ENCODE peak calls at places on chromosome 15, in ten cellular contexts. One of them, this sample, is unnamed.

GRCh38 chr15:44501768-44502366 is 35.1 kb upstream of the EIF3J start:
- DNase-seq in NCI-H510A treated with DMSO at 0.1 percent for 48 hours: peak; percentile 14
- DNase-seq in astrocyte of the spinal cord: peak; percentile 68
- DNase-seq in iPS-NIHi11: peak; percentile 23
- DNase-seq in WTC11: no peak
- DNase-seq in mucosa of gallbladder: no peak
- DNase-seq in stimulated activated CD4-positive, alpha-beta T cell treated with anti-CD3 and anti-CD28 coated beads, Interleukin-12 subunit alpha, Interleukin-12 subunit beta, amount 100 ng/mL, for 4 hours: no peak
- DNase-seq in T-cell: no peak
- DNase-seq in T-helper 2 cell: no peak
- DNase-seq in H7: peak; percentile 55
- DNase-seq in this sample: peak; percentile 5

GRCh38 chr15:94246016-94246415 is 14.7 kb downstream of the MCTP2 start:
- DNase-seq in NCI-H510A treated with DMSO at 0.1 percent for 48 hours: no peak
- DNase-seq in astrocyte of the spinal cord: no peak
- DNase-seq in iPS-NIHi11: no peak
- DNase-seq in WTC11: no peak
- DNase-seq in mucosa of gallbladder: no peak
- DNase-seq in stimulated activated CD4-positive, alpha-beta T cell treated with anti-CD3 and anti-CD28 coated beads, Interleukin-12 subunit alpha, Interleukin-12 subunit beta, amount 100 ng/mL, for 4 hours: no peak
- DNase-seq in T-cell: no peak
- DNase-seq in T-helper 2 cell: no peak
- DNase-seq in H7: no peak
- DNase-seq in this sample: no peak

GRCh38 chr15:65204236-65204930 is 6.9 kb downstream of the CILP start:
- DNase-seq in NCI-H510A treated with DMSO at 0.1 percent for 48 hours: no peak
- DNase-seq in astrocyte of the spinal cord: no peak
- DNase-seq in iPS-NIHi11: peak; percentile 33
- DNase-seq in WTC11: no peak
- DNase-seq in mucosa of gallbladder: no peak
- DNase-seq in stimulated activated CD4-positive, alpha-beta T cell treated with anti-CD3 and anti-CD28 coated beads, Interleukin-12 subunit alpha, Interleukin-12 subunit beta, amount 100 ng/mL, for 4 hours: no peak
- DNase-seq in T-cell: no peak
- DNase-seq in T-helper 2 cell: no peak
- DNase-seq in H7: no peak
- DNase-seq in this sample: no peak

GRCh38 chr15:80550219-80550909 is 144.7 kb upstream of the ABHD17C start:
- DNase-seq in NCI-H510A treated with DMSO at 0.1 percent for 48 hours: no peak
- DNase-seq in astrocyte of the spinal cord: peak; percentile 97
- DNase-seq in iPS-NIHi11: no peak
- DNase-seq in WTC11: no peak
- DNase-seq in mucosa of gallbladder: no peak
- DNase-seq in stimulated activated CD4-positive, alpha-beta T cell treated with anti-CD3 and anti-CD28 coated beads, Interleukin-12 subunit alpha, Interleukin-12 subunit beta, amount 100 ng/mL, for 4 hours: no peak
- DNase-seq in T-cell: no peak
- DNase-seq in T-helper 2 cell: no peak
- DNase-seq in H7: no peak
- DNase-seq in this sample: no peak

GRCh38 chr15:58306591-58307312 is 125.0 kb upstream of the LIPC start:
- DNase-seq in NCI-H510A treated with DMSO at 0.1 percent for 48 hours: no peak
- DNase-seq in astrocyte of the spinal cord: peak; percentile 14
- DNase-seq in iPS-NIHi11: no peak
- DNase-seq in WTC11: no peak
- DNase-seq in mucosa of gallbladder: no peak
- DNase-seq in stimulated activated CD4-positive, alpha-beta T cell treated with anti-CD3 and anti-CD28 coated beads, Interleukin-12 subunit alpha, Interleukin-12 subunit beta, amount 100 ng/mL, for 4 hours: no peak
- DNase-seq in T-cell: no peak
- DNase-seq in T-helper 2 cell: no peak
- DNase-seq in H7: peak; percentile 19
- DNase-seq in this sample: no peak

GRCh38 chr15:74933573-74933972 is 4.3 kb downstream of the COX5A start:
- DNase-seq in NCI-H510A treated with DMSO at 0.1 percent for 48 hours: no peak
- DNase-seq in astrocyte of the spinal cord: no peak
- DNase-seq in iPS-NIHi11: no peak
- DNase-seq in WTC11: no peak
- DNase-seq in mucosa of gallbladder: no peak
- DNase-seq in stimulated activated CD4-positive, alpha-beta T cell treated with anti-CD3 and anti-CD28 coated beads, Interleukin-12 subunit alpha, Interleukin-12 subunit beta, amount 100 ng/mL, for 4 hours: no peak
- DNase-seq in T-cell: no peak
- DNase-seq in T-helper 2 cell: no peak
- DNase-seq in H7: no peak
- DNase-seq in this sample: no peak

GRCh38 chr15:65902373-65902772 is 33.1 kb downstream of the RAB11A start:
- DNase-seq in NCI-H510A treated with DMSO at 0.1 percent for 48 hours: peak; percentile 55
- DNase-seq in astrocyte of the spinal cord: no peak
- DNase-seq in iPS-NIHi11: peak; percentile 50
- DNase-seq in WTC11: no peak
- DNase-seq in mucosa of gallbladder: peak; percentile 80
- DNase-seq in stimulated activated CD4-positive, alpha-beta T cell treated with anti-CD3 and anti-CD28 coated beads, Interleukin-12 subunit alpha, Interleukin-12 subunit beta, amount 100 ng/mL, for 4 hours: no peak
- DNase-seq in T-cell: no peak
- DNase-seq in T-helper 2 cell: no peak
- DNase-seq in H7: peak; percentile 63
- DNase-seq in this sample: no peak

GRCh38 chr15:74580538-74581350 is 34.9 kb upstream of the CLK3 start:
- DNase-seq in NCI-H510A treated with DMSO at 0.1 percent for 48 hours: no peak
- DNase-seq in astrocyte of the spinal cord: no peak
- DNase-seq in iPS-NIHi11: no peak
- DNase-seq in WTC11: no peak
- DNase-seq in mucosa of gallbladder: no peak
- DNase-seq in stimulated activated CD4-positive, alpha-beta T cell treated with anti-CD3 and anti-CD28 coated beads, Interleukin-12 subunit alpha, Interleukin-12 subunit beta, amount 100 ng/mL, for 4 hours: no peak
- DNase-seq in T-cell: no peak
- DNase-seq in T-helper 2 cell: no peak
- DNase-seq in H7: no peak
- DNase-seq in this sample: no peak

GRCh38 chr15:91258436-91258779 is 158.4 kb downstream of the SV2B start:
- DNase-seq in NCI-H510A treated with DMSO at 0.1 percent for 48 hours: peak; percentile 3
- DNase-seq in astrocyte of the spinal cord: no peak
- DNase-seq in iPS-NIHi11: peak; percentile 46
- DNase-seq in WTC11: peak; percentile 18
- DNase-seq in mucosa of gallbladder: no peak
- DNase-seq in stimulated activated CD4-positive, alpha-beta T cell treated with anti-CD3 and anti-CD28 coated beads, Interleukin-12 subunit alpha, Interleukin-12 subunit beta, amount 100 ng/mL, for 4 hours: no peak
- DNase-seq in T-cell: no peak
- DNase-seq in T-helper 2 cell: no peak
- DNase-seq in H7: peak; percentile 44
- DNase-seq in this sample: peak; percentile 17

GRCh38 chr15:65583701-65584100 is 27.2 kb downstream of the INTS14 start:
- DNase-seq in NCI-H510A treated with DMSO at 0.1 percent for 48 hours: no peak
- DNase-seq in astrocyte of the spinal cord: peak; percentile 61
- DNase-seq in iPS-NIHi11: no peak
- DNase-seq in WTC11: no peak
- DNase-seq in mucosa of gallbladder: no peak
- DNase-seq in stimulated activated CD4-positive, alpha-beta T cell treated with anti-CD3 and anti-CD28 coated beads, Interleukin-12 subunit alpha, Interleukin-12 subunit beta, amount 100 ng/mL, for 4 hours: no peak
- DNase-seq in T-cell: peak; percentile 32
- DNase-seq in T-helper 2 cell: peak; percentile 9
- DNase-seq in H7: no peak
- DNase-seq in this sample: no peak

GRCh38 chr15:66101715-66102395 is 151.7 kb downstream of the MEGF11 start:
- DNase-seq in NCI-H510A treated with DMSO at 0.1 percent for 48 hours: no peak
- DNase-seq in astrocyte of the spinal cord: no peak
- DNase-seq in iPS-NIHi11: peak; percentile 77
- DNase-seq in WTC11: peak; percentile 27
- DNase-seq in mucosa of gallbladder: no peak
- DNase-seq in stimulated activated CD4-positive, alpha-beta T cell treated with anti-CD3 and anti-CD28 coated beads, Interleukin-12 subunit alpha, Interleukin-12 subunit beta, amount 100 ng/mL, for 4 hours: no peak
- DNase-seq in T-cell: no peak
- DNase-seq in T-helper 2 cell: no peak
- DNase-seq in H7: peak; percentile 81
- DNase-seq in this sample: no peak

GRCh38 chr15:57732526-57733331 is 26.2 kb downstream of the POLR2M start:
- DNase-seq in NCI-H510A treated with DMSO at 0.1 percent for 48 hours: peak; percentile 51
- DNase-seq in astrocyte of the spinal cord: peak; percentile 59
- DNase-seq in iPS-NIHi11: peak; percentile 62
- DNase-seq in WTC11: peak; percentile 74
- DNase-seq in mucosa of gallbladder: peak; percentile 57
- DNase-seq in stimulated activated CD4-positive, alpha-beta T cell treated with anti-CD3 and anti-CD28 coated beads, Interleukin-12 subunit alpha, Interleukin-12 subunit beta, amount 100 ng/mL, for 4 hours: peak; percentile 30
- DNase-seq in T-cell: no peak
- DNase-seq in T-helper 2 cell: peak; percentile 23
- DNase-seq in H7: peak; percentile 62
- DNase-seq in this sample: no peak

GRCh38 chr15:48334260-48334659 is 3.0 kb downstream of the DUT start:
- DNase-seq in NCI-H510A treated with DMSO at 0.1 percent for 48 hours: no peak
- DNase-seq in astrocyte of the spinal cord: no peak
- DNase-seq in iPS-NIHi11: no peak
- DNase-seq in WTC11: no peak
- DNase-seq in mucosa of gallbladder: no peak
- DNase-seq in stimulated activated CD4-positive, alpha-beta T cell treated with anti-CD3 and anti-CD28 coated beads, Interleukin-12 subunit alpha, Interleukin-12 subunit beta, amount 100 ng/mL, for 4 hours: no peak
- DNase-seq in T-cell: no peak
- DNase-seq in T-helper 2 cell: no peak
- DNase-seq in H7: no peak
- DNase-seq in this sample: no peak

GRCh38 chr15:62618432-62618831 is 424.1 kb upstream of the TPM1 start:
- DNase-seq in NCI-H510A treated with DMSO at 0.1 percent for 48 hours: no peak
- DNase-seq in astrocyte of the spinal cord: peak; percentile 79
- DNase-seq in iPS-NIHi11: no peak
- DNase-seq in WTC11: no peak
- DNase-seq in mucosa of gallbladder: no peak
- DNase-seq in stimulated activated CD4-positive, alpha-beta T cell treated with anti-CD3 and anti-CD28 coated beads, Interleukin-12 subunit alpha, Interleukin-12 subunit beta, amount 100 ng/mL, for 4 hours: no peak
- DNase-seq in T-cell: no peak
- DNase-seq in T-helper 2 cell: no peak
- DNase-seq in H7: no peak
- DNase-seq in this sample: no peak

GRCh38 chr15:29242466-29243242 is 27.0 kb downstream of the NSMCE3 start:
- DNase-seq in NCI-H510A treated with DMSO at 0.1 percent for 48 hours: no peak
- DNase-seq in astrocyte of the spinal cord: no peak
- DNase-seq in iPS-NIHi11: peak; percentile 28
- DNase-seq in WTC11: no peak
- DNase-seq in mucosa of gallbladder: no peak
- DNase-seq in stimulated activated CD4-positive, alpha-beta T cell treated with anti-CD3 and anti-CD28 coated beads, Interleukin-12 subunit alpha, Interleukin-12 subunit beta, amount 100 ng/mL, for 4 hours: no peak
- DNase-seq in T-cell: no peak
- DNase-seq in T-helper 2 cell: no peak
- DNase-seq in H7: no peak
- DNase-seq in this sample: no peak

GRCh38 chr15:37045859-37046318 is 54.5 kb downstream of the MEIS2 start:
- DNase-seq in NCI-H510A treated with DMSO at 0.1 percent for 48 hours: peak; percentile 55
- DNase-seq in astrocyte of the spinal cord: no peak
- DNase-seq in iPS-NIHi11: peak; percentile 68
- DNase-seq in WTC11: peak; percentile 46
- DNase-seq in mucosa of gallbladder: no peak
- DNase-seq in stimulated activated CD4-positive, alpha-beta T cell treated with anti-CD3 and anti-CD28 coated beads, Interleukin-12 subunit alpha, Interleukin-12 subunit beta, amount 100 ng/mL, for 4 hours: no peak
- DNase-seq in T-cell: no peak
- DNase-seq in T-helper 2 cell: no peak
- DNase-seq in H7: peak; percentile 25
- DNase-seq in this sample: no peak

GRCh38 chr15:73989001-73989798 is 2.9 kb downstream of the STOML1 start:
- DNase-seq in NCI-H510A treated with DMSO at 0.1 percent for 48 hours: no peak
- DNase-seq in astrocyte of the spinal cord: peak; percentile 84
- DNase-seq in iPS-NIHi11: no peak
- DNase-seq in WTC11: no peak
- DNase-seq in mucosa of gallbladder: no peak
- DNase-seq in stimulated activated CD4-positive, alpha-beta T cell treated with anti-CD3 and anti-CD28 coated beads, Interleukin-12 subunit alpha, Interleukin-12 subunit beta, amount 100 ng/mL, for 4 hours: no peak
- DNase-seq in T-cell: no peak
- DNase-seq in T-helper 2 cell: no peak
- DNase-seq in H7: no peak
- DNase-seq in this sample: no peak